ENCODE peak calls at places on chromosome 19, in six cellular contexts. S, L, N, D, E and Q are unnamed samples. For H4K20me1, the result is how much of the 10 kb centered on the place peaks cover.

GRCh38 chr19:52492991-52493470 is 34.4 kb upstream of the ZNF808 start:
- DNase-seq in S (no peak), E (peak), L (peak), N (no peak), D (no peak), Q (peak)

GRCh38 chr19:13396256-13397080 is 109.8 kb downstream of the CACNA1A start:
- DNase-seq in E (peak), L (peak), S (peak), N (peak), D (peak), Q (peak)

GRCh38 chr19:55809381-55810058 is 22.3 kb downstream of the NLRP11 start:
- DNase-seq in N (peak), S (peak), E (peak), L (peak), D (peak), Q (peak)

GRCh38 chr19:35266149-35266903 is 2.4 kb upstream of the USF2 start:
- DNase-seq in D (no peak), E (no peak), N (no peak), L (no peak), S (no peak), Q (no peak)

GRCh38 chr19:45250216-45250831 is 747 bp upstream of the MARK4 start:
- DNase-seq in L (no peak), E (peak), D (no peak), N (no peak), S (no peak), Q (peak)

GRCh38 chr19:43552198-43552450 is 19.1 kb downstream of the ZNF575 start:
- DNase-seq in E (no peak), D (no peak), S (no peak), N (no peak), L (no peak), Q (no peak)

GRCh38 chr19:40266111-40266510 is 19.0 kb downstream of the AKT2 start:
- DNase-seq in S (no peak), D (no peak), N (no peak), E (no peak), L (no peak), Q (no peak)

GRCh38 chr19:35903550-35904179 is 1.3 kb downstream of the HCST start:
- DNase-seq in N (peak), S (peak), L (peak), E (peak), D (no peak), Q (peak)

GRCh38 chr19:35559781-35560180 is 3.7 kb downstream of the ATP4A start:
- DNase-seq in S (no peak), L (no peak), D (no peak), E (no peak), N (no peak), Q (no peak)

GRCh38 chr19:4409123-4409933 is 6.9 kb downstream of the CHAF1A start:
- DNase-seq in L (no peak), S (no peak), N (no peak), E (no peak), D (no peak), Q (peak)

GRCh38 chr19:39969681-39970423 is 1.1 kb upstream of the PSMC4 start:
- DNase-seq in S (no peak), N (no peak), E (no peak), L (no peak), D (no peak), Q (no peak)

GRCh38 chr19:54420383-54421168 is 5.3 kb downstream of the TTYH1 start:
- DNase-seq in N (no peak), D (no peak), S (no peak), E (peak), L (peak), Q (peak)

GRCh38 chr19:30557212-30557611 is 185.0 kb downstream of the ZNF536 start:
- DNase-seq in D (no peak), E (no peak), N (peak), S (no peak), L (no peak), Q (no peak)

GRCh38 chr19:54023191-54023590 is 31.8 kb downstream of the CACNG6 start:
- DNase-seq in D (no peak), L (no peak), E (no peak), S (no peak), N (no peak), Q (no peak)

GRCh38 chr19:4910594-4911273 is 1.4 kb downstream of the UHRF1 start:
- DNase-seq in S (peak), E (peak), N (peak), D (no peak), L (no peak), Q (no peak)

GRCh38 chr19:55459551-55459949 is 1.9 kb downstream of the ISOC2 start:
- DNase-seq in S (no peak), E (no peak), N (no peak), D (no peak), L (no peak), Q (no peak)

GRCh38 chr19:55626350-55626749 is 2.0 kb upstream of the ZNF784 start:
- DNase-seq in L (no peak), D (no peak), N (no peak), S (no peak), E (no peak), Q (no peak)

GRCh38 chr19:15116856-15117255 is 9.7 kb downstream of the SYDE1 start:
- DNase-seq in E (no peak), S (no peak), D (no peak), L (no peak), N (no peak), Q (no peak)

GRCh38 chr19:6109947-6110346 is 353 bp downstream of the RFX2 start:
- DNase-seq in E (no peak), D (no peak), N (no peak), S (peak), L (no peak), Q (peak)

GRCh38 chr19:19460258-19460731 is 54.8 kb downstream of the GATAD2A start:
- DNase-seq in D (no peak), E (no peak), L (no peak), N (no peak), S (peak), Q (no peak)

GRCh38 chr19:19460761-19461265 is 54.5 kb downstream of the TSSK6 start:
- DNase-seq in E (peak), D (no peak), N (no peak), L (no peak), S (peak), Q (peak)

GRCh38 chr19:19463348-19464117 is 51.8 kb downstream of the TSSK6 start:
- DNase-seq in N (no peak), D (no peak), S (peak), L (no peak), E (no peak), Q (no peak)

GRCh38 chr19:19461306-19461670 is 54.1 kb downstream of the TSSK6 start:
- DNase-seq in L (no peak), D (no peak), S (peak), E (no peak), N (no peak), Q (no peak)

DNA sequence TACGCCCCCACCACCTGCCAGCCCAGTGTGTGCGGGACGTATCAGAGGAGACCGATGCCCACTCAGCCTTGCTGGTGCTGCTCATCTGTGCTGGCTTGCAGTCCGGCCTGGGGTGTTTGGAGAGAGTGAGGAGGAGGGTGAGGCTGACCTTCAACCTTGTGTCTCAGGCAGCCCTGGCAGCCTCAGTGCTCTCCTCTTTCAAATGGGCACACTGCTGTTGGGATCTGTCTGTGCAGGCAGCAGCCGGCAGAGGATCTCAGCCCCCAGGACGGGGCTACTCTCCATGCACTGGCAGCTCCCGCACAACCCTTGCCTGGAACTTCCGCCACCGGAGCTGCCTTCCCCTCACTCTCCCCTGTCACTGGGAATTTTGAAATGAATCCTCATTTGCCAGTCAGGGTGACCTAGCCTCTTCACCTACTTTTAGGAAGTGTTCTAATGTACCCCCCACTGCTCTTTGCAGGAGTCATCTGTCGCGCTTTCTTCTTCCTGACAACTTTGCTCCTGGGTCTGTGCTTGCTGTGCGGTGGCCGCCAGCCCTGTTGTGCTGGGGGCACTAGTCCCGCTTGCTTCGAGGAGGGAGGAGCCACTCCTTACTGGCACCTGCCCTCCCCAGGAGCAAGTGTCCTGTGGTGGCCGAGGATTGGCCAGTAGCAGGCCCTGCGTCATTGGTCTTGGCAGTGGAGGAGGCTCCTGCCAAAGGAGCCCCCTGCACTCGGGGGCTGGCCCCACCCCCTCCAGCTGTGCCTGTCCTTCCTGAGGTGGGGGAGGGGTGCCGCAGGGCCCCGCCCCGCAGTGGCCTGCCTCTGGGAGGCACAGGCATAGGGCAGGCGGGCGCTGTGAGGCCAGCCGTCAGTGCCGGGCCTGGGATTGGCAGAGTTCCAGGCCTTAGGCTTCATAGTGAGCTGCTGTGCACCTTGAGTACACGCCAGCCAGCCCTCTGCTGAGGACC is 53.4 kb downstream of the TSSK6 start:
- DNase-seq in E (peak), N (no peak), S (no peak), L (peak), D (no peak), Q (peak)
- H4K20me1 ChIP-seq in E (half or more), N (under half), S (under half), L (under half), D (under half), Q (under half)

DNA sequence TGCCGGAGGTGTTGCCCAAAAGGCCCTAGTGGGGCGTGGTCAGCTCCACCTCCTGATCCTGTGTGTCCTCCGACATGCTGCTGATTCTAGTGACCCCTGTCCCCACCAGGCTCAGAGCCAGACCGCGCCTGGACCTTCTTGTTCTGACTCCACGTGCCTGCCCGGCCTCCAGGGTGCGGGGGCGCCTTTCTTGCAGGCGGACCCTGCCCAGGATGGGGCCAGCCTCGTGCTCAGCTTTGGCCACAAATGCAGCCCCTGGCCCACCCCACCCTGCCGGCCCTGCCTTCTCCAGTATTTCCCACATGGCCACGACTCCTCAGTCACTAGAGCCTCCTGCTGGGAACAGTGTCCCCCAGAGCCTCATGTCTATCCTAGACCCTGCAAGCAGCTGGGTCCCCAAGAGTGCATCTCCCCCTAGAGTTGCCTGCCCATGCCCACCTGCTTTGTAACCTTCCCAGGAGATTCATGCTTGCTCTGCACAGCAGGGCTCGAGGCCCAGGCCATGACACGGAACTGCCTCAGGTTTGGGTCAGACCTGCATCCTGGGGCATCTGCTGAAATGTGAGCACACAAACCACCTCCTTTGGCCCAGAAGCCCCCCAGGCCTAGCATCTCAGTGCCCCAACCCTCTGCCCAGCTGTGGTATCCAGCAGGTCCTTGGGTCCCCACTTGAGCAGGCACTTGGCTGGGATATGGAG is 27.0 kb downstream of the TMEM161A start:
- DNase-seq in E (no peak), N (no peak), L (no peak), D (no peak), S (no peak), Q (peak)
- TF ChIP-seq EZH2phosphoT487 in E (no peak), N (no peak), L (no peak), D (no peak), S (no peak), Q (no peak)

DNA sequence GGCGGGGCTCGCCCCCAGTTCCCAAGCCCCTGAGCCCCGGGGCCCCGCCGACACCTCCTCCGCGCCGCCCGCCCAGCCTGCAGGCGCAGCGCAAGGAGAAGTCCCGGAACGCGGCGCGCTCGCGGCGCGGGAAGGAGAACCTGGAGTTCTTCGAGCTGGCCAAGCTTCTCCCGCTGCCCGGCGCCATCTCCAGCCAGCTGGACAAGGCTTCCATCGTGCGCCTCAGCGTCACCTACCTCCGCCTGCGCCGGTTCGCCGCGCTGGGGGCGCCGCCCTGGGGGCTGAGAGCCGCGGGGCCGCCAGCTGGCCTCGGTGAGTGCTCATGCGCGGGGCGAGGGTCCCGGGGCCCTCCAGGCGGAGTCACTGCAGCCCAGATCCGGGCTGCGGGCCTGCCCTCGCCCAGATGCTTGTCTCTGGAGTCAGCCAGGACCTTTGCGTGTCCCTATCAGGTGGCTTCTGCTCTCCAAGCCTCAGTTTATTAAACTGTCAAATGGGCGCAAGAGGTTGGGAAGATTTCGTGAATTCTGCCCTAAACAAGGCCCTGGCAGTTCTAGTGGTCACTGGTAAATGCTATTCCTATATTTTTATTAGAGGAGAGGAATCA is 2.0 kb downstream of the NPAS1 start:
- DNase-seq in E (peak), S (peak), N (no peak), D (no peak), L (peak), Q (peak)
- TF ChIP-seq EZH2 in E (peak), S (no peak), N (peak), D (no peak), L (peak), Q (peak)

GRCh38 chr19:2050349-2050990 is 574 bp downstream of the MKNK2 start:
- DNase-seq in E (peak), D (no peak), S (peak), L (no peak), N (no peak), Q (no peak)
- H4K20me1 ChIP-seq in E (half or more), D (under half), S (under half), L (half or more), N (under half), Q (under half)